ENCODE peak calls at places on chromosomes 11 and 22, in six cellular contexts. K, U, B, T, N and G are unnamed samples.

GRCh38 chr11:47261291-47261800 is 3.5 kb downstream of the NR1H3 start:
- DNase-seq in K (no peak), U (no peak), B (no peak), T (no peak), N (no peak), G (no peak)

GRCh38 chr11:102111011-102111786 is 952 bp downstream of the YAP1 start:
- DNase-seq in K (peak; percentile 86), U (peak; percentile 12), B (peak; percentile 84), T (peak; percentile 72), N (peak; percentile 96), G (peak; percentile 41)

GRCh38 chr11:69866648-69867047 is 47.4 kb upstream of the FGF3 start:
- DNase-seq in K (no peak), U (no peak), B (no peak), T (no peak), N (no peak), G (no peak)

GRCh38 chr11:72568861-72569260 is 105.4 kb downstream of the PDE2A start:
- DNase-seq in K (no peak), U (no peak), B (no peak), T (no peak), N (no peak), G (no peak)

GRCh38 chr11:67117667-67118058 is 1.4 kb upstream of the KDM2A start:
- DNase-seq in K (peak; percentile 12), U (peak; percentile 61), B (no peak), T (no peak), N (peak; percentile 22), G (peak; percentile 46)

GRCh38 chr11:110431212-110432073 is 1.7 kb downstream of the FDX1 start:
- DNase-seq in K (no peak), U (peak; percentile 38), B (peak; percentile 19), T (no peak), N (peak; percentile 39), G (no peak)

GRCh38 chr22:46545041-46545796 is 7.8 kb upstream of the CELSR1 start:
- DNase-seq in K (no peak), U (peak; percentile 59), B (no peak), T (no peak), N (peak; percentile 38), G (no peak)

GRCh38 chr11:13042873-13043338 is 33.8 kb downstream of the RASSF10 start:
- DNase-seq in K (no peak), U (no peak), B (no peak), T (no peak), N (no peak), G (no peak)

GRCh38 chr22:30193031-30193794 is 53.3 kb downstream of the LIF start:
- DNase-seq in K (no peak), U (no peak), B (no peak), T (no peak), N (no peak), G (no peak)

GRCh38 chr11:17585911-17586695 is 39.0 kb downstream of the OTOG start:
- DNase-seq in K (no peak), U (no peak), B (no peak), T (no peak), N (no peak), G (no peak)

GRCh38 chr11:13462311-13462927 is 603 bp downstream of the BTBD10 start:
- DNase-seq in K (peak; percentile 54), U (peak; percentile 56), B (peak; percentile 61), T (peak; percentile 45), N (peak; percentile 68), G (peak; percentile 52)

GRCh38 chr22:44312766-44313165 is at the start of gene SHISAL1:
- DNase-seq in K (no peak), U (no peak), B (peak; percentile 74), T (peak; percentile 60), N (no peak), G (no peak)

GRCh38 chr11:5550440-5551095 is 2.2 kb upstream of the OR52H1 start:
- DNase-seq in K (no peak), U (peak; percentile 14), B (peak; percentile 94), T (peak; percentile 92), N (no peak), G (no peak)

GRCh38 chr22:25754527-25755202 is 12.7 kb downstream of the MYO18B start:
- DNase-seq in K (no peak), U (no peak), B (peak; percentile 97), T (peak; percentile 94), N (peak; percentile 26), G (no peak)

GRCh38 chr11:119205080-119205479 is 1.1 kb upstream of the CBL start:
- DNase-seq in K (no peak), U (peak; percentile 49), B (no peak), T (no peak), N (no peak), G (peak; percentile 24)

GRCh38 chr11:61917357-61918109 is at the start of gene RAB3IL1:
- DNase-seq in K (peak; percentile 47), U (no peak), B (peak; percentile 18), T (no peak), N (peak; percentile 72), G (peak; percentile 47)

GRCh38 chr11:120775986-120776682 is 247.8 kb upstream of the TBCEL start:
- DNase-seq in K (no peak), U (no peak), B (no peak), T (no peak), N (no peak), G (no peak)

GRCh38 chr11:70290341-70291065 is 20.0 kb downstream of the PPFIA1 start:
- DNase-seq in K (no peak), U (no peak), B (no peak), T (no peak), N (no peak), G (no peak)

GRCh38 chr11:1934326-1935155 is 12.6 kb upstream of the MRPL23 start:
- DNase-seq in K (no peak), U (no peak), B (no peak), T (no peak), N (no peak), G (no peak)

DNA sequence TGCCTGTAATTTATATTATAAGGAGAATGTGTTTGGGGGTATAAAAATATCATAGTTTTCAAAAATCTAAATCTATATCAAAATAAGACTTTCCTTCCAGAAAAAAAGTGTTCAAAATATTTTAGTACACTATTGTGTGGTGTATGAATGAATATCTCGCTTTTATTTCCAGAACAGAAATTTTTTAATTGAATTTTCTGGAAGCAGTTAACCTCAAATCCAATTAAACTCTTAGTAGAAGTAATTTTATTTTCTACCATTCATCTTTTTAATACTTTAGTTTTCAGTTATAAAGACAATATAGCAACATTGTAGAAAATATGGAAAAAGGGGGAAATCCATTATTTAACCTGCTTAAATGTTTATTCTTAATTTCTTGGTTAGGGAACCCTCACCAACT is 58.7 kb downstream of the ACER3 start:
- DNase-seq in K (no peak), U (no peak), B (no peak), T (no peak), N (no peak), G (no peak)
- TF ChIP-seq CTCF in K (no peak), U (no peak), B (no peak), T (no peak), N (no peak), G (no peak)

GRCh38 chr22:33095661-33096060 is 37.5 kb upstream of the SYN3 start:
- DNase-seq in K (no peak), U (no peak), B (no peak), T (no peak), N (no peak), G (no peak)

GRCh38 chr22:33099593-33099992 is 41.4 kb upstream of the SYN3 start:
- DNase-seq in K (no peak), U (no peak), B (no peak), T (no peak), N (no peak), G (no peak)

GRCh38 chr22:33104192-33104591 is 46.0 kb upstream of the SYN3 start:
- DNase-seq in K (no peak), U (no peak), B (no peak), T (no peak), N (no peak), G (no peak)

GRCh38 chr22:33105501-33105911 is 47.3 kb upstream of the SYN3 start:
- DNase-seq in K (no peak), U (no peak), B (peak; percentile 6), T (peak; percentile 4), N (no peak), G (no peak)

DNA sequence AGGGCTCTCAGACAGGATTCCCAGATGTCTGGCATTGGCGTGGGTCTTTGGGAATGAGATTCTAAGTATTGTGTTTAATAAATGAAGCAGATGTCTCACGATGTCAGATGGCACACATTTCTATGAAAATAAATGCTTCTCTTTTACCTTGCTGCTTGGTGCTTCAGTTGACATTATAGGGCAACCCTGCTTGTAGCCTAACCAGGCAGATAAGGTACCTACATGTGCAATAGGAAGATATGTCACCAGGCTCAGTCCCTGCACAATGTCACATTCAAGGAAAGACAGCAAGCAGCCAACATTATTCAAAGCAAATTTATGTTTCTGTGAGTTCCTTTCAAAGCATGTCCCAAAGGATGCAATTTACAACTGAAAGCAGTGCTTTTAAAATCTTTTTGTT is 43.4 kb upstream of the SYN3 start:
- DNase-seq in K (no peak), U (no peak), B (no peak), T (no peak), N (no peak), G (no peak)
- TF ChIP-seq CTCF in K (no peak), U (no peak), B (no peak), T (no peak), N (no peak), G (no peak)

GRCh38 chr22:19948057-19948760 is 6.6 kb upstream of the TXNRD2 start:
- DNase-seq in K (no peak), U (no peak), B (no peak), T (no peak), N (no peak), G (no peak)
- TF ChIP-seq CTCF in K (no peak), U (no peak), B (no peak), T (no peak), N (no peak), G (no peak)

DNA sequence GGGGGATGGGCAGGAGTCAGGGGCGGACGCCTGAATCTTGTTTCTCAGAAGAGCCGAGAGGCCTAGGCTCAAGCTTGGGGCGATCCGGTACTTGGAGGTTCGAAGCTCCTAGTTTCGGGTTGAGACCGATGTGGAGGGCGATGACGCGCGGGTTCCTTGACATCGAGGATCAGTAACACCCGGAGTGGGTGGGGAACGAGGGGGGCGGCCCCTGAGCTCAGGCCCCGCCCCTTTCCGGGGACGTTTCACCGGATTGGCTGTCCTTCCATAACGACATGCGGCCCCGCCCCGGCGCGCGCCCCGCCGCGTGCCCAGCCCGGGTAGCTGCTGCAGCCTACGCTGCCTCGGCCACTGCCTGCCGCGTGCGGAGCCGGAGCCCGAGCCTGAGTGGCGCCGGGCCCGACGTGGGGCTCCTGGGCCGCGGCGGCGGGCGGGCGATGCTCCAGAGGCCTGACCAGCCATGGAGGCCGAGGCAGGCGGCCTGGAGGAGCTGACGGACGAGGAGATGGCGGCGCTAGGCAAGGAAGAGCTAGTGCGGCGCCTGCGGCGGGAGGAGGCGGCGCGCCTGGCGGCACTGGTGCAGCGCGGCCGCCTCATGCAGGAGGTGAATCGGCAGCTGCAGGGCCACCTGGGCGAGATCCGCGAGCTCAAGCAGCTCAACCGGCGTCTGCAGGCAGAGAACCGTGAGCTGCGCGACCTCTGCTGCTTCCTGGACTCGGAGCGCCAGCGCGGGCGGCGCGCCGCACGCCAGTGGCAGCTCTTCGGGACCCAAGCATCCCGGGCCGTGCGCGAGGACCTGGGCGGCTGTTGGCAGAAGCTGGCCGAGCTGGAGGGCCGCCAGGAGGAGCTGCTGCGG is at the start of gene CCDC85B:
- DNase-seq in K (peak; percentile 93), U (peak; percentile 98), B (peak; percentile 95), T (peak; percentile 85), N (peak; percentile 98), G (peak; percentile 96)
- TF ChIP-seq CTCF in K (peak; percentile 49), U (peak; percentile 0), B (no peak), T (no peak), N (peak; percentile 33), G (no peak)